ENCODE peak calls at places on chromosome 20, in eight cellular contexts. B is heart right ventricle, X is tibial artery, Y is BE2C, C is ascending aorta, H is H1, M is cardiac muscle cell, K is A549. W is an unnamed sample. For H3K4me1, the result is how much of the 10 kb centered on the place peaks cover.

GRCh38 chr20:8812818-8813217 is 256.1 kb upstream of the PLCB4 start:
- DNase-seq in B (peak), M (no peak), C (no peak), Y (no peak), H (peak), X (peak), K (no peak), W (no peak)

GRCh38 chr20:10611357-10611756 is 62.4 kb downstream of the JAG1 start:
- DNase-seq in Y (peak), B (peak), M (peak), X (peak), H (peak), K (no peak), C (no peak), W (peak)

GRCh38 chr20:10795286-10796026 is 121.7 kb upstream of the JAG1 start:
- DNase-seq in K (no peak), B (no peak), X (no peak), H (no peak), C (no peak), Y (no peak), M (no peak), W (no peak)

GRCh38 chr20:45919536-45919933 is 7.6 kb upstream of the PLTP start:
- DNase-seq in X (peak), B (peak), K (no peak), M (peak), Y (no peak), C (no peak), H (no peak), W (no peak)

GRCh38 chr20:36162272-36162966 is 7.9 kb downstream of the EPB41L1 start:
- DNase-seq in C (no peak), K (no peak), X (no peak), B (no peak), H (no peak), Y (peak), M (no peak), W (no peak)

GRCh38 chr20:10357974-10358373 is 76.0 kb downstream of the MKKS start:
- DNase-seq in H (no peak), C (no peak), B (no peak), X (no peak), M (peak), Y (no peak), K (no peak), W (no peak)

GRCh38 chr20:51930775-51931174 is 128.5 kb upstream of the SALL4 start:
- DNase-seq in X (no peak), K (no peak), B (no peak), M (peak), H (no peak), Y (peak), C (no peak), W (no peak)

GRCh38 chr20:25686081-25687077 is 10.3 kb downstream of the ZNF337 start:
- DNase-seq in K (no peak), M (no peak), Y (no peak), H (no peak), B (no peak), X (no peak), C (no peak), W (no peak)

GRCh38 chr20:9103955-9104354 is 35.1 kb downstream of the PLCB4 start:
- DNase-seq in Y (no peak), X (no peak), C (no peak), H (no peak), K (no peak), B (no peak), M (no peak), W (no peak)

GRCh38 chr20:22411568-22412450 is 172.6 kb downstream of the FOXA2 start:
- DNase-seq in B (no peak), K (peak), M (peak), H (no peak), Y (no peak), C (no peak), X (peak), W (peak)

GRCh38 chr20:46757754-46758678 is 48.6 kb downstream of the SLC2A10 start:
- DNase-seq in M (peak), C (no peak), K (peak), B (peak), H (peak), X (peak), Y (peak), W (peak)

GRCh38 chr20:32017711-32018251 is 7.5 kb downstream of the CCM2L start:
- DNase-seq in H (peak), Y (peak), K (peak), C (no peak), M (no peak), X (no peak), B (no peak), W (peak)

GRCh38 chr20:32018269-32019155 is 8.3 kb downstream of the CCM2L start:
- DNase-seq in X (no peak), C (no peak), K (peak), B (peak), Y (peak), H (peak), M (no peak), W (peak)

GRCh38 chr20:32019563-32020463 is 9.6 kb downstream of the CCM2L start:
- DNase-seq in C (no peak), M (no peak), Y (no peak), H (no peak), B (no peak), X (no peak), K (no peak), W (no peak)

GRCh38 chr20:32021091-32021490 is 10.9 kb downstream of the CCM2L start:
- DNase-seq in M (no peak), X (no peak), C (no peak), B (no peak), H (no peak), Y (no peak), K (no peak), W (no peak)

DNA sequence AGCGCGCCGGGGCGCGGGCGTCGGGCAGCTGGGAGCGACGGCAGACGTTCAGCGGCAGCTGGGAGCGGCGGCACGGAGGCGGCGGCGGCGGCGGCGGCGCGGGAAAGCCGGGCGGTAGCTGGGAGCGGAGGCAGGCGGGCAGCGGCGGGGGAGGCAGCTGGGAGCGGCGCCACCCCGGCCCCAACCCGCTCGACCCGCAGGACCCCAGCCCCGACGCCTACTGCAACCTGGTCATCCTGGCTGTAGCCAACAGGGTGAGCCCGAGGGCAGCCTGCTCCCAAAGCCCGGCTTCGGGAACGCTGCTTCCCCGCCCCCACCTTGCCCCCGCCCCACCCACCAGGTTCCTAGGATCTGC is 8.9 kb downstream of the CCM2L start:
- DNase-seq in M (no peak), Y (peak), X (no peak), H (peak), K (peak), C (no peak), B (no peak), W (peak)
- H3K4me3 ChIP-seq in M (peak), Y (peak), X (peak), H (peak), K (peak), C (peak), B (peak), W (peak)

DNA sequence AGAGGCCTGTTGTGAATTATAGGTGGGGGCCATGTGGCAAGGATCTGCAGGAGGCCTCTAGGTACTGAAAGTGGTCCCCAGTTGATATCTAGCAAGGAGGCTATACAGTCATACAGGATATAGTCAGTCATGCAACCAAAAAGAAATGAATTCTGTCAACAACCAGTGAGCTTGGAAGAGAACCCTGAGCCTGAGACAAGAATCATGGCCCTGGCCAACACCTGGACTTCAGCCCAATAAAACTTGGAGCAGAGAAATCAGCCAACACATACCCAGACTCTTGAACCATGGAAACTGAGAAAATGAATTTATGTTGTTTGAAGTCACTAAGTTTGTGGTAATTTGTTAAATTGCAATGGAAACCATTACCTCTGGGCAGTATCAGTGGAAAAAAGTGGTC is 370.2 kb downstream of the KIF16B start:
- DNase-seq in B (no peak), K (no peak), H (no peak), C (no peak), Y (no peak), X (no peak), M (no peak), W (no peak)
- TF ChIP-seq CTCF in B (no peak), K (no peak), H (no peak), C (no peak), Y (no peak), X (no peak), M (no peak), W (no peak)

GRCh38 chr20:50533464-50533863 is 23.3 kb downstream of the PTPN1 start:
- DNase-seq in C (no peak), M (no peak), X (no peak), Y (no peak), K (no peak), B (no peak), H (no peak), W (no peak)
- H3K4me1 ChIP-seq in C (under half), M (under half), X (under half), Y (under half), K (under half), B (half or more), H (under half), W (under half)

GRCh38 chr20:50805349-50805684 is 10.5 kb downstream of the BCAS4 start:
- DNase-seq in M (no peak), Y (no peak), X (no peak), H (no peak), K (no peak), B (no peak), C (no peak), W (no peak)
- H3K4me3 ChIP-seq in M (no peak), Y (no peak), X (no peak), H (no peak), K (no peak), B (no peak), C (no peak), W (no peak)

DNA sequence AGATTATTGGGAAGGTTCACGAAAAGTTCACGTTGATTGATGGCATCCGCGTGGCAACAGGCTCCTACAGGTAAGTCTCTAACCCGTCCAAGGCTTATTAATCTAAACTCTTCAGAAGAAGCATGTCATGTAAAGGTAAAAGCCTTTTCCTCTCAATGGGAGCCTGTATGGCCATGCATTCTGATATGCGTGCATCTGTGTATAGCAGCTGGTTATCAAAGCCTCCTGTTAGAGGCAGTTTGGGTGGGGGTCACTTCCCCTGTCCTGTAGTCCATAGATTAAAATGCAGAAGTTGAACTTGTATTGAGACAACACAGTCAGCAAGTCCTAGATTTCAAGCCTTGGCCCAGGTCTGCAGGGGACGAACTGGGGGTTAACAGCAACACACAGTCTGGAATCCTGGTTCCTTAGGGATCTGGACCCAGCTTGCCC is 14.2 kb upstream of the DHX35 start:
- DNase-seq in X (no peak), C (no peak), Y (no peak), B (no peak), K (no peak), H (no peak), M (no peak), W (no peak)
- TF ChIP-seq CTCF in X (no peak), C (no peak), Y (no peak), B (no peak), K (no peak), H (no peak), M (no peak), W (no peak)

GRCh38 chr20:62358171-62358719 is 8.9 kb downstream of the LAMA5 start:
- DNase-seq in B (peak), M (no peak), K (no peak), H (no peak), Y (peak), X (peak), C (no peak), W (no peak)
- H3K4me1 ChIP-seq in B (half or more), M (under half), K (half or more), H (half or more), Y (under half), X (half or more), C (half or more), W (half or more)

GRCh38 chr20:49287555-49288249 is 9.8 kb upstream of the ZNFX1 start:
- DNase-seq in C (no peak), H (no peak), X (no peak), K (no peak), Y (no peak), B (no peak), M (peak), W (peak)
- H3K4me3 ChIP-seq in C (no peak), H (no peak), X (no peak), K (peak), Y (no peak), B (no peak), M (no peak), W (no peak)

GRCh38 chr20:31934491-31934890 is 17.4 kb downstream of the PDRG1 start:
- DNase-seq in H (no peak), B (no peak), C (no peak), M (no peak), Y (no peak), K (no peak), X (no peak), W (no peak)

GRCh38 chr20:31933698-31934097 is 18.1 kb downstream of the PDRG1 start:
- DNase-seq in K (no peak), M (no peak), X (no peak), H (no peak), B (no peak), C (no peak), Y (no peak), W (no peak)

GRCh38 chr20:31936430-31936829 is 15.4 kb downstream of the PDRG1 start:
- DNase-seq in Y (no peak), B (no peak), X (no peak), H (no peak), M (no peak), C (no peak), K (no peak), W (no peak)

GRCh38 chr20:31937820-31938219 is 14.0 kb downstream of the PDRG1 start:
- DNase-seq in K (no peak), H (no peak), Y (no peak), C (no peak), B (no peak), X (no peak), M (no peak), W (no peak)

GRCh38 chr20:31934968-31935764 is 16.7 kb downstream of the PDRG1 start:
- DNase-seq in K (no peak), Y (no peak), C (no peak), H (peak), X (no peak), B (no peak), M (no peak), W (no peak)
- TF ChIP-seq CTCF in K (no peak), Y (peak), C (no peak), H (peak), X (no peak), B (no peak), M (no peak), W (peak)

GRCh38 chr20:61435184-61435822 is 183.2 kb downstream of the CDH4 start:
- DNase-seq in C (no peak), X (no peak), M (no peak), K (no peak), Y (no peak), H (no peak), B (no peak), W (peak)

GRCh38 chr20:61434361-61434781 is 182.3 kb downstream of the CDH4 start:
- DNase-seq in C (no peak), M (peak), K (no peak), H (no peak), X (no peak), B (no peak), Y (no peak), W (no peak)

GRCh38 chr20:61436674-61437279 is 184.7 kb downstream of the CDH4 start:
- DNase-seq in H (peak), Y (no peak), M (peak), C (no peak), B (no peak), K (no peak), X (no peak), W (peak)

GRCh38 chr20:61436268-61436667 is 184.2 kb downstream of the CDH4 start:
- DNase-seq in C (no peak), Y (no peak), H (no peak), M (peak), B (no peak), X (no peak), K (no peak), W (no peak)

DNA sequence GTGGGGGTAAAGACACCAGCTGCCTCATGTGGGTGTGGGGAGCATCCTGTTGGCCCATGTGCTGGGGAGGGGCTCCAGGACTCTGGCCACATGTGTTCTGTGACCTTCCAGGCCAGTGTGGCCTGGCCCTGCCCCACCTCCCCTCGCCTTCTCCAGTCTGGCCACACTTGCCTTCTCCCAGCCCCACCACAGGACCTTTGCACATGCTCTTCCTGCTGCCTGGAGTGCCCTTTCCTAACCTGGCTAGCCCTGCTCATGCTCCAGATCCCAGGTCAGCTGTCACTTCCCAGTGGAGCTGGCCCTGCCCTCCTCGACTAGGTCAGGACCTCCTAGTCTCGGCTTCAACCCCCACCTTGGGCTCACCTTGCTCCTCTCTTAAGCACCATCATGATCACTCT is 183.8 kb downstream of the CDH4 start:
- DNase-seq in K (no peak), H (no peak), M (no peak), Y (no peak), C (no peak), X (no peak), B (no peak), W (no peak)
- H3K4me1 ChIP-seq in K (under half), H (half or more), M (under half), Y (under half), C (under half), X (under half), B (under half), W (under half)

W was measured in Caco-2.